ENCODE peak calls at places on chromosomes 5 and 9, in five cellular contexts. X is upper lobe of left lung, U is IMR-90, H is adrenal gland, L is heart left ventricle. F is an unnamed sample.

GRCh38 chr5:80186634-80187033 is 69.2 kb downstream of the SERINC5 start:
- DNase-seq in X (peak), U (no peak), H (peak), L (no peak), F (no peak)

GRCh38 chr9:12166511-12166910 is 526.7 kb upstream of the TYRP1 start:
- DNase-seq in X (no peak), U (no peak), H (no peak), L (no peak), F (no peak)

GRCh38 chr9:134172198-134173126 is 8.1 kb upstream of the RNU6ATAC start:
- DNase-seq in X (no peak), U (no peak), H (peak), L (peak), F (no peak)

GRCh38 chr5:142769251-142769792 is 855 bp upstream of the ARHGAP26 start:
- DNase-seq in X (no peak), U (no peak), H (no peak), L (no peak), F (no peak)

GRCh38 chr5:72465601-72466563 is 41.3 kb downstream of the ZNF366 start:
- DNase-seq in X (no peak), U (peak), H (no peak), L (no peak), F (no peak)

GRCh38 chr5:139709587-139710369 is 61.6 kb downstream of the CXXC5 start:
- DNase-seq in X (no peak), U (no peak), H (no peak), L (peak), F (no peak)

GRCh38 chr9:98479967-98480847 is 224.8 kb upstream of the TBC1D2 start:
- DNase-seq in X (no peak), U (peak), H (no peak), L (no peak), F (no peak)

GRCh38 chr5:32421075-32421474 is 23.5 kb downstream of the ZFR start:
- DNase-seq in X (no peak), U (no peak), H (no peak), L (no peak), F (no peak)

GRCh38 chr5:113606298-113607134 is 93.0 kb downstream of the YTHDC2 start:
- DNase-seq in X (no peak), U (peak), H (peak), L (peak), F (peak)

GRCh38 chr9:4034404-4034803 is 265.5 kb downstream of the GLIS3 start:
- DNase-seq in X (no peak), U (no peak), H (no peak), L (no peak), F (no peak)

GRCh38 chr9:136275655-136276429 is 28.1 kb downstream of the CCDC187 start:
- DNase-seq in X (no peak), U (no peak), H (no peak), L (no peak), F (no peak)

GRCh38 chr5:157558089-157558595 is 17.4 kb downstream of the ADAM19 start:
- DNase-seq in X (no peak), U (peak), H (no peak), L (no peak), F (no peak)

GRCh38 chr5:4480528-4481404 is 659.4 kb upstream of the ADAMTS16 start:
- DNase-seq in X (peak), U (no peak), H (no peak), L (no peak), F (no peak)

DNA sequence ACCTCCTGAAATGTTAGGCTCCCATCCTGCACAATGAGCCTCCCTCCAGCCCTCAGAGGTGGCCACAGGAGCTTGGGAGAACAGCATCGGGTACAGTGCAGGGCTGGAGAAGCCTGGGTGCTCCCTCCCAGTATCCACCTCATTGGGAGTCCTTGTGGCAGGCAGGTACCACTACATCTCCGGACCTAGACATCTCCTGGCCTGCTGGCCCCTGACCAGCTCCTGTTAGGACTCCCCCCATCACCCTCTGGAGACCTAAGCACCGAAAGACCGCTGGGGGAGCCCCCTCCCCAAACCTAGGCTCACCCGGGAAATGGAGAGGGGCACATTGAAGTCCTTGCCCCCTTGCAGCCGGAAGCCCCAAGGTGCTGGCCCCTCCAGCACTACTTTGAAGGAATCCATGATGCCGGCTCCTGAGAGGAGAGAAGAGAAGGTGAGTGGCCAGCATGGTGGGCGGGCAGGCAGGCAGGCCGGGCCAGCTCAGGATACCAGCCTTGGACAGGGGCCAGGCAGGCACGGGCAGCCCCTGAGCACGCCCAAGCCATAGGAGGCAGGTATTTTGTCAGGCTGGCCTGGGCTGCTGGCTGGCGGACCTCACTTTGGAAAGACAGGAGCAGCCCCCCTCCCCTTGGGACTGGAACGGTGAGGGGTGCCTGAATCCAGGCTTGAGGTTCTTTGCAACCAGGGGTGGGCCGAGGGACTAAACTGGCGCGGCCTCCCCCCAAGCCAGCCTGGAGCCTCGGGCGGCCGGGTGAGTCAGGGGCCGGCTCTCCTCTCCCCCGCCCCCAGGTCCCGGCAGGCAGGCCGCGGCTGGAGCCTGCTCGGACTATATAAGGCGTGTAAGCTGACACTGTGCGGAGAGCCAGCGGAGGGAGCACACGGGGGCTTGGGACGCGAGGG is 1.0 kb downstream of the PDLIM7 start:
- DNase-seq in X (peak), U (peak), H (peak), L (peak), F (peak)
- TF ChIP-seq POLR2A in X (no peak), U (no peak), H (no peak), L (peak), F (no peak)

GRCh38 chr5:10266839-10267238 is 16.8 kb downstream of the CCT5 start:
- DNase-seq in X (no peak), U (no peak), H (no peak), L (no peak), F (no peak)
- TF ChIP-seq POLR2A in X (no peak), U (no peak), H (no peak), L (no peak), F (no peak)

GRCh38 chr9:38621434-38622082 is 1.2 kb upstream of the ANKRD18A start:
- DNase-seq in X (peak), U (no peak), H (peak), L (no peak), F (no peak)

GRCh38 chr9:38622961-38623360 is 2.6 kb upstream of the ANKRD18A start:
- DNase-seq in X (no peak), U (no peak), H (no peak), L (no peak), F (no peak)

GRCh38 chr9:38622083-38622674 is 1.8 kb upstream of the ANKRD18A start:
- DNase-seq in X (peak), U (no peak), H (peak), L (no peak), F (no peak)

GRCh38 chr9:38619556-38620447 is 594 bp downstream of the ANKRD18A start:
- DNase-seq in X (peak), U (no peak), H (no peak), L (no peak), F (no peak)

DNA sequence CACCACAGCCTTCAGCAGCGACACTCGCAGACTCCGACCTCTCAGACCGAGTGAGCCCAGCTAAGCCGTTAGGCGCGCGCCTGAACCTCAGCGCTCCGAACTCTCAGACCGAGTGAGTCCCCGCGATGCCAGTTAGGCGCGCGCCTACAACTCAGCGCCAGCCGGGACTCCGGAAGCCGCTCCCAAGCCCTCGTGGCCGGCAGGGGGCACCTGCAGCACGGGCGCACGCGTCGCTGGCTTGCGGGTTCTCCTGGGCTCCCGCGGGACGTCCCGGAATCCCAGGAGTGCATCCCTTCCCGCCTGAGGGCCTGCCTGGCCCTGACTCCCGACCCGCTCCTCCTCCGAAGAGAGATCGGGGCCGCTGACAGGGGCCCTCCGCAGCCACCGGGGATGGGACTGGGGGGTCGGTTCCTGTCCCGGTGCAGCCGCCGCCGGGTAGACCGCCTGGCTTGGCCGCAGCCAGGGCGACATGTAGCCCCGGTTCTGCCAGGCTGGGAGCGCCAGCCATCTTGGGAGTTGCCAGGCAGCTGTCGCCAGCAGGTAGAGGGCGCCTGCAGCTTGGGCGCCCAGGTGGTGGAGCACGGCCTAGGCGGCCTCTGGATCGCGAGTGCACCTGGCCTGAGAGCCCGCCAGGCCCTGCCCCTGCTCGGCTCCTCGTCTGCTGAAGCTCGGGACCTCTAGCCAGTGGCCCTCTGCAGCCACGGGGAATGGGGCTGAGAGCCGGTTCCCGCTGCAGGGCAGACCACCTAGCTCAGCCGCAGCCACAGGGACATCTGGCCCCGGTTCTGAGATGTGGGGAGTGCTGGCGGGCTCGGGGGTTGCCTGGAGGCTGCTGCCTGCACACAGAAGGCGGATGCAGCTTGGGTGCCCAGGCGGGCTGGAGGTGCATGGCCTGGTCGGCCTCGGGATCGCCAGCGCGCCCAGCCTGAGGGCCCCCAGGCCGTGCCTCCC is at the start of gene ANKRD18A:
- DNase-seq in X (peak), U (peak), H (peak), L (peak), F (no peak)
- TF ChIP-seq POLR2A in X (no peak), U (no peak), H (no peak), L (no peak), F (no peak)

GRCh38 chr5:175870820-175871447 is 444 bp upstream of the CPLX2 start:
- DNase-seq in X (no peak), U (no peak), H (no peak), L (no peak), F (no peak)
- TF ChIP-seq POLR2A in X (no peak), U (no peak), H (no peak), L (no peak), F (no peak)

F was measured in H54.